ENCODE peak calls at places on chromosomes 5 and 9, in seven cellular contexts. V, Y, R, T, I, Q and M are unnamed samples.

GRCh38 chr9:123225374-123225813 is 43.0 kb downstream of the STRBP start:
- DNase-seq in Q (no peak), V (peak; percentile 81), Y (no peak), T (peak; percentile 90), I (no peak), R (peak; percentile 13), M (peak; percentile 34)

GRCh38 chr5:174229640-174230350 is 184.3 kb downstream of the NSG2 start:
- DNase-seq in Y (no peak), Q (no peak), R (no peak), I (no peak), V (no peak), T (peak; percentile 4), M (peak; percentile 4)

GRCh38 chr5:174736351-174736721 is 12.0 kb downstream of the MSX2 start:
- DNase-seq in V (no peak), Y (no peak), T (peak; percentile 91), R (no peak), I (no peak), Q (no peak), M (peak; percentile 22)

GRCh38 chr5:8908055-8908683 is 637.7 kb downstream of the SEMA5A start:
- DNase-seq in Y (no peak), T (peak; percentile 43), V (no peak), Q (no peak), R (peak; percentile 15), I (no peak), M (peak; percentile 41)

GRCh38 chr9:12718482-12719026 is 25.4 kb downstream of the TYRP1 start:
- DNase-seq in Q (no peak), R (no peak), V (no peak), I (no peak), Y (no peak), T (peak; percentile 44), M (no peak)

GRCh38 chr9:134385873-134386370 is 59.7 kb downstream of the RXRA start:
- DNase-seq in V (no peak), T (no peak), R (no peak), Q (no peak), Y (no peak), I (no peak), M (no peak)

GRCh38 chr5:10192309-10192708 is 57.4 kb downstream of the ATPSCKMT start:
- DNase-seq in Y (no peak), V (no peak), I (no peak), T (peak; percentile 84), Q (no peak), R (no peak), M (no peak)

GRCh38 chr5:6961123-6961522 is 247.9 kb downstream of the TENT4A start:
- DNase-seq in Q (no peak), R (no peak), T (no peak), Y (no peak), I (no peak), V (no peak), M (no peak)

GRCh38 chr9:33331411-33331891 is 41.1 kb downstream of the NFX1 start:
- DNase-seq in I (no peak), V (no peak), Y (no peak), R (no peak), T (peak; percentile 55), Q (no peak), M (no peak)

GRCh38 chr5:172952034-172952511 is 7.2 kb upstream of the RPL26L1 start:
- DNase-seq in Q (no peak), R (no peak), Y (no peak), I (no peak), V (no peak), T (peak; percentile 36), M (no peak)

GRCh38 chr5:150781706-150782614 is 3.4 kb downstream of the SMIM3 start:
- DNase-seq in V (no peak), R (no peak), Y (peak; percentile 29), Q (peak; percentile 79), I (peak; percentile 36), T (peak; percentile 96), M (peak; percentile 26)

GRCh38 chr9:33489070-33489469 is 15.3 kb upstream of the NOL6 start:
- DNase-seq in V (no peak), Q (no peak), Y (no peak), R (no peak), T (peak; percentile 82), I (no peak), M (no peak)

GRCh38 chr5:143350790-143351603 is 52.5 kb downstream of the NR3C1 start:
- DNase-seq in R (peak; percentile 13), T (peak; percentile 95), Q (no peak), Y (no peak), I (no peak), V (no peak), M (peak; percentile 66)

GRCh38 chr5:121299153-121299552 is 552.5 kb upstream of the FTMT start:
- DNase-seq in V (no peak), R (no peak), Q (no peak), T (no peak), I (no peak), Y (no peak), M (no peak)

GRCh38 chr9:38048319-38048969 is 20.6 kb downstream of the SHB start:
- DNase-seq in T (peak; percentile 64), Q (no peak), I (no peak), V (no peak), Y (no peak), R (no peak), M (no peak)

GRCh38 chr9:77793909-77794308 is 145.8 kb upstream of the GNA14 start:
- DNase-seq in R (no peak), Q (no peak), T (peak; percentile 7), I (no peak), V (no peak), Y (no peak), M (no peak)

GRCh38 chr9:105858877-105859276 is 164.5 kb downstream of the TMEM38B start:
- DNase-seq in V (no peak), T (no peak), R (no peak), Y (no peak), Q (no peak), I (no peak), M (peak; percentile 40)

GRCh38 chr9:131426545-131426944 is 32.7 kb downstream of the PRRC2B start:
- DNase-seq in V (no peak), T (no peak), R (no peak), Y (no peak), Q (no peak), I (no peak), M (no peak)

GRCh38 chr5:51651476-51651875 is 268.2 kb downstream of the ISL1 start:
- DNase-seq in Y (no peak), Q (no peak), T (no peak), V (no peak), R (no peak), I (no peak), M (no peak)

GRCh38 chr5:132477784-132478497 is 12.6 kb downstream of the IRF1 start:
- DNase-seq in I (no peak), Q (no peak), V (no peak), T (no peak), Y (no peak), R (no peak), M (no peak)

GRCh38 chr5:171426266-171426665 is 6.8 kb downstream of the FGF18 start:
- DNase-seq in Q (no peak), I (no peak), V (no peak), T (no peak), Y (peak; percentile 7), R (no peak), M (no peak)

GRCh38 chr5:143244000-143244736 is 159.3 kb downstream of the NR3C1 start:
- DNase-seq in T (peak; percentile 98), I (peak; percentile 46), Q (peak; percentile 61), V (no peak), R (peak; percentile 81), Y (peak; percentile 32), M (no peak)

GRCh38 chr5:135249658-135250057 is 149.4 kb downstream of the MACROH2A1 start:
- DNase-seq in V (no peak), I (no peak), R (no peak), T (peak; percentile 66), Q (peak; percentile 6), Y (peak; percentile 4), M (no peak)

GRCh38 chr5:14202462-14202861 is 59.3 kb downstream of the TRIO start:
- DNase-seq in Y (no peak), R (no peak), T (no peak), I (no peak), V (no peak), Q (no peak), M (peak; percentile 75)

DNA sequence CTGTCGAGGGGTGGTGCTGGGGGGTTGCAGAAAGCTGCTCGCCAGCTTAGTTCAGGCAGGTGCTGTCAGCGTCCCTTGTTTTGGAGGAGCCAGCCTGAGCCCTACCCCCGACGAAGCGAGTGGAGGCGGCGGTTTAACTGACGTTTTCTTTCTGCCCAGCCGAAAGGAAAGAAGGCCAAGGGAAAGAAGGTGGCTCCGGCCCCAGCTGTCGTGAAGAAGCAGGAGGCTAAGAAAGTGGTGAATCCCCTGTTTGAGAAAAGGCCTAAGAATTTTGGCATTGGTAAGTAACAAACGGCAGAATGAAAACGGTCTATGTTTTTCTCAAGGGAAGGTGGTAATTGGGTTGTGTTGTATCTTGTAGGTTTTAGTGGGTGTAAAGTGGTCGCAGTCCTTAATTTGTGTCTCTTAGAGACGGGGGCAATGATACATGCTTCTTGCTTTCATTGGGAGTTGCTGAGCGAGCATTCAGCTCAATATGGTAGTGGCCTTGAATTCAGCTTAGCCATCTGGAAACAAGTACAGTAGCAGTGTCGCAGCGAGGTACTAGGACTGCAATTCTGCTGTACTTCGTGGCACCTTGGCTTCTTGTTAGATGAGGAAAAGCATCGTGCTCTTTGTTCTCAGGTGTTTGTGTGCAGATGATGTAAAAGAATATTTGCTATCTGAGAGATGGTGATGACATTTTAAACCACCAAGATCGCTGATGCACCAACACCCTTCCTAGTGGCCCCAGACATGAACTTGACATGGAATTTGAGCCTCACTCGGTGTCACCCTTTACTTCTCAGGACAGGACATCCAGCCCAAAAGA is 950 bp downstream of the RPL7A start:
- DNase-seq in Y (no peak), T (no peak), R (no peak), V (no peak), Q (no peak), I (no peak), M (no peak)
- TF ChIP-seq POLR2A in Y (no peak), T (no peak), R (no peak), V (no peak), Q (no peak), I (no peak), M (no peak)

GRCh38 chr5:41213340-41213739 is at the start of gene C6:
- DNase-seq in T (no peak), Y (no peak), Q (no peak), R (no peak), V (no peak), I (no peak), M (no peak)
- TF ChIP-seq CTCF in T (no peak), Y (no peak), Q (no peak), R (no peak), V (no peak), I (no peak), M (no peak)

DNA sequence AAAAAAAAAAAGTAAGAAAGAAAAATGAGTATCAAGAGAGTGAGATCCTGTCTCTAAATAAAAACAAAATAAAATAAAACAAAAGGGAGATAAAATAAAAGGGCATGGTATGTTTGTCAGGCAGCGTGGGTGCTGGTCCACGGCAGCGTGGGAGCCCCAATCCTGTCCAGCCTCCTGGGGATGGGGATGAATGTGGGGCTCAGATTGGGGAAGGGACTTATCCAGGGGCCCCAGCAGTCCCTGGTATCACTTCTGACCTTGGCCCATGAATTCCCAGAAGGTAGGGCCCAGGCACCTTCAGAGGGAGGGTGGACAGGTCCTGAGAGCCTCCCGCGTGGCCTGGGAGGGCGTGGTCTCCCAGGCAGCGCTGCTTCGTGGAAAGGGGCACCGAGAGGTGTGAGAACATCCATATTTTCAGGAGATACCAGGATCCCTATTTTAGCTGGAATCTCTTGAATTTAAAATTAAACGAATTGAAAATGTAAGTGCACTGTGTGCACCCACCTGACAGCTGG is 71.2 kb downstream of the ZNF354C start:
- DNase-seq in Q (no peak), V (no peak), R (no peak), I (no peak), T (no peak), Y (no peak), M (no peak)
- H3K4me3 ChIP-seq in Q (no peak overlapping the region), V (no peak overlapping the region), R (no peak overlapping the region), I (no peak overlapping the region), T (no peak overlapping the region), Y (no peak overlapping the region), M (no peak overlapping the region)

GRCh38 chr5:87762631-87763030 is 349.9 kb upstream of the CCNH start:
- DNase-seq in R (no peak), Y (no peak), T (no peak), Q (no peak), V (no peak), I (no peak), M (no peak)
- TF ChIP-seq POLR2A in R (no peak), Y (no peak), T (no peak), Q (no peak), V (no peak), I (no peak), M (no peak)